ENCODE peak calls at places on chromosomes 5 and 9, in five cellular contexts. K is astrocyte of the spinal cord, X is GM04504, D is lower leg skin, H is amniotic stem cell. O is an unnamed sample.

GRCh38 chr9:19232117-19232829 is 1.8 kb downstream of the DENND4C start:
- DNase-seq in K (peak), X (no peak), D (no peak), H (no peak), O (no peak)

GRCh38 chr5:124527220-124527991 is 219.0 kb downstream of the ZNF608 start:
- DNase-seq in K (peak), X (no peak), D (no peak), H (no peak), O (no peak)

GRCh38 chr9:38026021-38026809 is 42.8 kb downstream of the SHB start:
- DNase-seq in K (peak), X (peak), D (no peak), H (peak), O (peak)

GRCh38 chr9:36214571-36214970 is 23.9 kb downstream of the CLTA start:
- DNase-seq in K (no peak), X (no peak), D (no peak), H (no peak), O (no peak)

GRCh38 chr5:54701179-54701578 is 183.6 kb downstream of the SNX18 start:
- DNase-seq in K (peak), X (peak), D (no peak), H (peak), O (no peak)

GRCh38 chr9:21558627-21559401 is 76.7 kb upstream of the IFNE start:
- DNase-seq in K (peak), X (no peak), D (no peak), H (no peak), O (no peak)

GRCh38 chr9:105157178-105157583 is 87.3 kb upstream of the SLC44A1 start:
- DNase-seq in K (peak), X (peak), D (peak), H (peak), O (no peak)

GRCh38 chr5:68884144-68884754 is 209.6 kb upstream of the SLC30A5 start:
- DNase-seq in K (no peak), X (no peak), D (no peak), H (no peak), O (no peak)

GRCh38 chr9:113541019-113541900 is 77.7 kb downstream of the RGS3 start:
- DNase-seq in K (peak), X (no peak), D (no peak), H (no peak), O (peak)

GRCh38 chr5:170357853-170358497 is 31.2 kb downstream of the KCNMB1 start:
- DNase-seq in K (no peak), X (no peak), D (peak), H (no peak), O (no peak)

GRCh38 chr5:139474815-139475791 is 4.3 kb downstream of the SMIM33 start:
- DNase-seq in K (peak), X (no peak), D (no peak), H (no peak), O (no peak)

GRCh38 chr5:763998-764781 is 20.3 kb downstream of the ZDHHC11B start:
- DNase-seq in K (no peak), X (no peak), D (peak), H (no peak), O (no peak)

GRCh38 chr9:89590415-89590814 is 14.4 kb upstream of the GADD45G start:
- DNase-seq in K (no peak), X (no peak), D (no peak), H (no peak), O (no peak)

GRCh38 chr5:91849069-91849468 is 466.0 kb upstream of the ARRDC3 start:
- DNase-seq in K (peak), X (no peak), D (no peak), H (no peak), O (no peak)

GRCh38 chr5:168219515-168220410 is 71.7 kb upstream of the WWC1 start:
- DNase-seq in K (peak), X (peak), D (no peak), H (peak), O (peak)

GRCh38 chr9:70639853-70640814 is 225.7 kb upstream of the KLF9 start:
- DNase-seq in K (peak), X (peak), D (no peak), H (peak), O (peak)

GRCh38 chr5:128021411-128021810 is 62.2 kb upstream of the SLC12A2 start:
- DNase-seq in K (no peak), X (no peak), D (no peak), H (no peak), O (no peak)

GRCh38 chr9:108784998-108785397 is 70.8 kb downstream of the ACTL7B start:
- DNase-seq in K (peak), X (peak), D (no peak), H (no peak), O (no peak)

GRCh38 chr9:129467004-129467588 is 153.8 kb downstream of the C9orf50 start:
- DNase-seq in K (no peak), X (no peak), D (no peak), H (no peak), O (no peak)

GRCh38 chr9:111896942-111897830 is 572 bp downstream of the UGCG start:
- DNase-seq in K (peak), X (no peak), D (peak), H (no peak), O (peak)

GRCh38 chr5:112917453-112918005 is 4.5 kb downstream of the REEP5 start:
- DNase-seq in K (peak), X (no peak), D (no peak), H (no peak), O (no peak)

GRCh38 chr5:73544429-73545402 is 20.7 kb downstream of the ANKRA2 start:
- DNase-seq in K (no peak), X (no peak), D (no peak), H (no peak), O (no peak)

GRCh38 chr9:76773051-76773450 is 8.8 kb downstream of the PCA3 start:
- DNase-seq in K (peak), X (no peak), D (no peak), H (no peak), O (no peak)

GRCh38 chr5:140372971-140373487 is 13.0 kb downstream of the SLC4A9 start:
- DNase-seq in K (peak), X (peak), D (peak), H (peak), O (peak)

GRCh38 chr9:105658351-105658750 is 3.9 kb upstream of the TAL2 start:
- DNase-seq in K (no peak), X (no peak), D (no peak), H (no peak), O (no peak)

GRCh38 chr5:170633235-170634041 is 129.6 kb downstream of the KCNIP1 start:
- DNase-seq in K (peak), X (peak), D (peak), H (peak), O (peak)

GRCh38 chr9:69001921-69002320 is 12.0 kb downstream of the PRKACG start:
- DNase-seq in K (no peak), X (no peak), D (no peak), H (no peak), O (no peak)

GRCh38 chr5:170986598-170986997 is 124.8 kb downstream of the RANBP17 start:
- DNase-seq in K (peak), X (peak), D (no peak), H (no peak), O (peak)

GRCh38 chr5:81782811-81783210 is 31.9 kb upstream of the SSBP2 start:
- DNase-seq in K (no peak), X (no peak), D (no peak), H (no peak), O (peak)

GRCh38 chr5:71932131-71932635 is 175.1 kb upstream of the MAP1B start:
- DNase-seq in K (peak), X (no peak), D (no peak), H (no peak), O (no peak)

GRCh38 chr5:158635565-158635964 is 464.2 kb downstream of the EBF1 start:
- DNase-seq in K (no peak), X (no peak), D (no peak), H (no peak), O (no peak)

GRCh38 chr5:34022131-34022705 is 14.4 kb upstream of the AMACR start:
- DNase-seq in K (peak), X (no peak), D (no peak), H (no peak), O (no peak)

GRCh38 chr5:6678385-6678784 is 34.8 kb upstream of the TENT4A start:
- DNase-seq in K (no peak), X (no peak), D (no peak), H (no peak), O (no peak)

GRCh38 chr5:161047024-161047423 is 195.0 kb upstream of the ATP10B start:
- DNase-seq in K (no peak), X (no peak), D (no peak), H (no peak), O (no peak)

GRCh38 chr9:14095272-14095671 is 218.7 kb downstream of the NFIB start:
- DNase-seq in K (no peak), X (no peak), D (no peak), H (no peak), O (no peak)